ENCODE peak calls at places on chromosomes 11 and 22, in seven cellular contexts. W is hepatocyte, R is PC-3, H is GM23338, D is fibroblast of lung, X is HCT116, E is neural progenitor cell. C is an unnamed sample.

GRCh38 chr11:86738615-86739014 is 61.7 kb upstream of the PRSS23 start:
- DNase-seq in W (no peak), R (no peak), H (no peak), D (no peak), X (no peak), E (no peak), C (no peak)

GRCh38 chr22:36384766-36385400 is 2.9 kb downstream of the MYH9 start:
- DNase-seq in W (no peak), R (no peak), H (peak), D (peak), X (no peak), E (peak), C (peak)

GRCh38 chr11:128291835-128292234 is 295.5 kb downstream of the ETS1 start:
- DNase-seq in W (no peak), R (peak), H (no peak), D (no peak), X (no peak), E (no peak), C (no peak)

GRCh38 chr11:127943763-127944162 is 643.6 kb downstream of the ETS1 start:
- DNase-seq in W (no peak), R (peak), H (no peak), D (peak), X (no peak), E (no peak), C (peak)

GRCh38 chr11:112229159-112229558 is 2.9 kb downstream of the PTS start:
- DNase-seq in W (no peak), R (no peak), H (no peak), D (no peak), X (no peak), E (no peak), C (no peak)

GRCh38 chr11:108340958-108341357 is 118.1 kb downstream of the ATM start:
- DNase-seq in W (peak), R (peak), H (peak), D (no peak), X (peak), E (no peak), C (no peak)

GRCh38 chr11:111604392-111605009 is 2.3 kb downstream of the SIK2 start:
- DNase-seq in W (peak), R (peak), H (peak), D (peak), X (peak), E (peak), C (peak)

GRCh38 chr22:42285604-42286003 is 15.2 kb upstream of the TCF20 start:
- DNase-seq in W (no peak), R (no peak), H (no peak), D (no peak), X (no peak), E (no peak), C (no peak)

GRCh38 chr11:94933225-94934130 is 39.9 kb downstream of the CWC15 start:
- DNase-seq in W (no peak), R (peak), H (no peak), D (peak), X (no peak), E (no peak), C (peak)

GRCh38 chr11:95108159-95108611 is 18.5 kb downstream of the ENDOD1 start:
- DNase-seq in W (peak), R (peak), H (no peak), D (peak), X (no peak), E (peak), C (peak)

GRCh38 chr11:103035656-103036434 is 56.1 kb downstream of the DCUN1D5 start:
- DNase-seq in W (peak), R (peak), H (peak), D (peak), X (peak), E (peak), C (peak)

GRCh38 chr11:27485930-27486773 is 13.6 kb upstream of the LGR4 start:
- DNase-seq in W (peak), R (peak), H (peak), D (peak), X (peak), E (peak), C (peak)

GRCh38 chr11:73632996-73633395 is 13.4 kb upstream of the PLEKHB1 start:
- DNase-seq in W (no peak), R (no peak), H (no peak), D (peak), X (no peak), E (no peak), C (no peak)

GRCh38 chr11:77205467-77206263 is 77.6 kb downstream of the MYO7A start:
- DNase-seq in W (no peak), R (no peak), H (peak), D (no peak), X (no peak), E (no peak), C (no peak)

GRCh38 chr11:79304599-79305212 is 136.1 kb downstream of the TENM4 start:
- DNase-seq in W (no peak), R (no peak), H (no peak), D (no peak), X (no peak), E (no peak), C (no peak)

GRCh38 chr11:45527898-45528297 is 137.5 kb downstream of the CHST1 start:
- DNase-seq in W (no peak), R (no peak), H (no peak), D (no peak), X (no peak), E (no peak), C (no peak)

GRCh38 chr11:34631737-34632104 is 10.8 kb downstream of the EHF start:
- DNase-seq in W (no peak), R (peak), H (no peak), D (no peak), X (no peak), E (no peak), C (no peak)

GRCh38 chr22:41478891-41479521 is 10.1 kb downstream of the ACO2 start:
- DNase-seq in W (peak), R (no peak), H (no peak), D (peak), X (no peak), E (no peak), C (peak)

GRCh38 chr11:87398913-87399312 is 361.2 kb downstream of the TMEM135 start:
- DNase-seq in W (no peak), R (no peak), H (no peak), D (peak), X (no peak), E (no peak), C (peak)

GRCh38 chr11:67687986-67688385 is 13.6 kb upstream of the ALDH3B2 start:
- DNase-seq in W (no peak), R (no peak), H (no peak), D (no peak), X (no peak), E (no peak), C (no peak)

GRCh38 chr11:129295746-129296145 is 79.9 kb upstream of the BARX2 start:
- DNase-seq in W (peak), R (no peak), H (no peak), D (peak), X (no peak), E (no peak), C (peak)

GRCh38 chr11:104148074-104148473 is 15.9 kb downstream of the PDGFD start:
- DNase-seq in W (no peak), R (peak), H (no peak), D (peak), X (no peak), E (no peak), C (peak)

GRCh38 chr11:20453657-20454316 is 66.3 kb downstream of the PRMT3 start:
- DNase-seq in W (no peak), R (no peak), H (no peak), D (no peak), X (no peak), E (no peak), C (no peak)

GRCh38 chr11:34356918-34357645 is 728 bp downstream of the ABTB2 start:
- DNase-seq in W (peak), R (peak), H (peak), D (peak), X (no peak), E (peak), C (peak)

GRCh38 chr11:6474806-6475500 is 1.2 kb upstream of the TRIM3 start:
- DNase-seq in W (no peak), R (no peak), H (peak), D (no peak), X (no peak), E (no peak), C (peak)

GRCh38 chr11:19980388-19980787 is 179.9 kb downstream of the DBX1 start:
- DNase-seq in W (no peak), R (no peak), H (no peak), D (no peak), X (no peak), E (no peak), C (no peak)

GRCh38 chr22:29144786-29145160 is 60.9 kb upstream of the EMID1 start:
- DNase-seq in W (no peak), R (no peak), H (no peak), D (no peak), X (no peak), E (no peak), C (no peak)

GRCh38 chr22:29704528-29705285 is 15.1 kb upstream of the CABP7 start:
- DNase-seq in W (peak), R (peak), H (no peak), D (peak), X (no peak), E (no peak), C (peak)

GRCh38 chr11:31725176-31725575 is 85.9 kb downstream of the PAX6 start:
- DNase-seq in W (no peak), R (no peak), H (no peak), D (peak), X (no peak), E (no peak), C (peak)

GRCh38 chr22:43925433-43926348 is 2.1 kb downstream of the PNPLA3 start:
- DNase-seq in W (peak), R (no peak), H (peak), D (peak), X (no peak), E (peak), C (no peak)

GRCh38 chr11:100769617-100770016 is 82.5 kb downstream of the ARHGAP42 start:
- DNase-seq in W (no peak), R (no peak), H (no peak), D (no peak), X (no peak), E (no peak), C (no peak)

GRCh38 chr22:41382098-41382578 is 396 bp downstream of the TEF start:
- DNase-seq in W (peak), R (peak), H (peak), D (no peak), X (no peak), E (peak), C (peak)

GRCh38 chr11:124719534-124719933 is 20.2 kb upstream of the NRGN start:
- DNase-seq in W (no peak), R (no peak), H (no peak), D (no peak), X (no peak), E (no peak), C (no peak)

GRCh38 chr11:124717786-124718634 is 21.7 kb upstream of the NRGN start:
- DNase-seq in W (peak), R (peak), H (peak), D (peak), X (no peak), E (peak), C (peak)

GRCh38 chr11:124717421-124717785 is 22.3 kb upstream of the NRGN start:
- DNase-seq in W (no peak), R (peak), H (no peak), D (peak), X (no peak), E (no peak), C (no peak)

GRCh38 chr11:124716596-124716995 is 23.1 kb upstream of the NRGN start:
- DNase-seq in W (no peak), R (peak), H (no peak), D (peak), X (no peak), E (no peak), C (peak)

GRCh38 chr11:124718801-124719200 is 20.9 kb upstream of the NRGN start:
- DNase-seq in W (no peak), R (no peak), H (no peak), D (no peak), X (no peak), E (no peak), C (no peak)
- TF ChIP-seq EZH2 in W (no peak), R (no peak), H (peak), D (peak), X (no peak), E (no peak), C (no peak)

GRCh38 chr22:39558254-39558727 is 12.3 kb upstream of the CACNA1I start:
- DNase-seq in W (no peak), R (no peak), H (peak), D (no peak), X (no peak), E (peak), C (peak)
- TF ChIP-seq EZH2 in W (peak), R (no peak), H (peak), D (peak), X (no peak), E (peak), C (peak)

GRCh38 chr22:44952863-44953790 is 56.7 kb downstream of the PHF21B start:
- DNase-seq in W (no peak), R (no peak), H (peak), D (no peak), X (no peak), E (no peak), C (no peak)

GRCh38 chr22:44956835-44957234 is 53.0 kb downstream of the PHF21B start:
- DNase-seq in W (no peak), R (no peak), H (peak), D (no peak), X (no peak), E (peak), C (no peak)

GRCh38 chr22:44955102-44955501 is 54.7 kb downstream of the PHF21B start:
- DNase-seq in W (no peak), R (no peak), H (no peak), D (no peak), X (no peak), E (no peak), C (no peak)

GRCh38 chr22:44954113-44954512 is 55.7 kb downstream of the PHF21B start:
- DNase-seq in W (no peak), R (no peak), H (no peak), D (no peak), X (no peak), E (no peak), C (no peak)

DNA sequence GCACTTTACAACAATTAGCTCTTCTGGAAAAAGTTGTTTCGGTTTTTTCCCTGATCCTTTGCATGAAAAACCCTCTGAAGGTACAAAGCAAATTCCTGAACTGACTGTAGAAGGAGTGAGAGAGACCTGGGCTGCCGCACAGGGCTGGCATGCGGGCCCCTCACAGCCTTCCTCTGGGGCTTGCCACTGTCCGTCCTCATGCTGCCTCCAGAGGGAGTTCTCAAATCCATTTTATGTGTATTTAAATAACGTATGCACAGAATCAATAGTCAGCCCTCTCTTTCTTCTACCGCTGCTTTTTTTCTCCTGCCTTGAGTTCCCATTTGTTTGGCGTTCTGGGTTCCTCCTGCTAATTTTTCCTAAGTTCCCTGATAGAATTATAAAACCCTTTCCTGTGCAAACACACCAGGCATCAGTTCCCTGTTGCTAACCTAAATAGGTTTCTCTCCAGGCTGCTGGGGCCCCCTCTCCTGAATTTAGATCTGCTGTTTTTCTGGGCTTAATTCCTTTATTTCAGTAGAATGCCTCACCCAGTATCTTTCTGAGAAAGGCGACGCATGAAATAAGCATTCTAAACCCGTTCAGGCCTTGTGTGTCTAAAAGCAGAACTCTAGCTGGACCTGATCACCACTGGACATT is 52.4 kb downstream of the PHF21B start:
- DNase-seq in W (peak), R (peak), H (peak), D (no peak), X (no peak), E (peak), C (peak)
- TF ChIP-seq EZH2 in W (no peak), R (no peak), H (no peak), D (no peak), X (no peak), E (no peak), C (no peak)

GRCh38 chr22:49577168-49578060 is 250.3 kb downstream of the BRD1 start:
- DNase-seq in W (no peak), R (no peak), H (no peak), D (no peak), X (no peak), E (no peak), C (no peak)

GRCh38 chr22:49574861-49575702 is 252.6 kb downstream of the BRD1 start:
- DNase-seq in W (no peak), R (no peak), H (no peak), D (no peak), X (no peak), E (no peak), C (no peak)

GRCh38 chr22:49574205-49574604 is 253.5 kb downstream of the BRD1 start:
- DNase-seq in W (no peak), R (no peak), H (no peak), D (no peak), X (no peak), E (no peak), C (no peak)

GRCh38 chr22:49576241-49577141 is 251.2 kb downstream of the BRD1 start:
- DNase-seq in W (no peak), R (no peak), H (no peak), D (no peak), X (no peak), E (no peak), C (no peak)

GRCh38 chr22:49575703-49576081 is 252.0 kb downstream of the BRD1 start:
- DNase-seq in W (no peak), R (no peak), H (no peak), D (no peak), X (no peak), E (no peak), C (no peak)
- TF ChIP-seq EZH2 in W (no peak), R (no peak), H (no peak), D (no peak), X (no peak), E (no peak), C (no peak)

GRCh38 chr11:2445107-2445947 is 519 bp downstream of the KCNQ1 start:
- DNase-seq in W (no peak), R (no peak), H (peak), D (no peak), X (no peak), E (peak), C (no peak)
- TF ChIP-seq EZH2 in W (no peak), R (no peak), H (peak), D (no peak), X (no peak), E (peak), C (peak)

DNA sequence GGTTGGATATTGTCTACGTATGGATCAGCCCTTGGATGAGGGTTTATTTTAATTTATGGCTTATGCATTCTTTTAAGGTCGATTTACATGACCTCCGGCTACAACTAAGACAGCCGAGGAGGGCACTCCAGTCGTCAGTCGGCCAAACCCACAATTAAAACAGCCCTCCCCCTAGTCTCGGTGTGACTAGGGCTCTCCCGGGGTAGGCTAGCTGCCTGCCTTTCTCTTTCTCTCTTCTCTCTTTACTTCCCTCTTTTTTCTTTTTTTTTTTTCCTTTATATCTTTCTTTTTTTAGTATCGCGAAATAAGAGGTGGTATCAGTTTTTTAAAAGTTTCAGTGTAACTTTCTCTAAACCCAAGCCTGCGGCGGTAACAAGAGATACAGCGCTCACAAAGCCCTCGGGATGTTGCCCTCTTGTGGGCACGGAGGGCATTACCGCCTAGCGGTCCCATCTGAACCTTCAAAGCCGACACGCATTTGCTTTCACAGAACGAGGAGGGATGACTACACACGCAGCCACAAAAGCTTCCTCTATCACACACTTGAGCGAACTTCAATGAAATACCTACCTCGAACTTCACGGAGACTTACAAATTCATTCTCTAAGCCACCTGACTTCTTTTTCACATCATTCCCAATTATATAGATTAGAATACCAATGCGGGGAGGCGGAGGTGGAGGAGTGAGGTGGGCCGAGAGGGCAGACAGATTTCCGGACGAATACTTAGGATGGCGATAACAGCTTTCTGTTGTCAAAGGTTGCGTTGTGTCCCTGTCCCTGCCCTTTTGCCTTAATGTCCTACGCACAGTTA is 132.3 kb upstream of the C11orf58 start:
- DNase-seq in W (peak), R (peak), H (peak), D (peak), X (peak), E (peak), C (peak)
- TF ChIP-seq EZH2 in W (no peak), R (no peak), H (peak), D (peak), X (no peak), E (peak), C (peak)